ENCODE peak calls at places on chromosomes 11 and 22, in six cellular contexts. Z, Y, D, P, B and K are unnamed samples.

GRCh38 chr11:19676508-19677379 is 35.9 kb upstream of the NAV2 start:
- DNase-seq in Z (no peak), D (peak; percentile 61), P (no peak), Y (no peak), B (no peak), K (no peak)

GRCh38 chr11:129366737-129367597 is 8.7 kb upstream of the BARX2 start:
- DNase-seq in Y (no peak), D (no peak), P (no peak), Z (no peak), B (no peak), K (no peak)

GRCh38 chr11:96215094-96215782 is 127.8 kb downstream of the MAML2 start:
- DNase-seq in Z (no peak), P (no peak), D (no peak), Y (peak; percentile 52), B (no peak), K (no peak)

GRCh38 chr11:12478743-12479142 is 101.4 kb downstream of the PARVA start:
- DNase-seq in Y (no peak), B (no peak), P (no peak), D (no peak), Z (no peak), K (no peak)

GRCh38 chr11:5600374-5600851 is 4.0 kb downstream of the TRIM6 start:
- DNase-seq in B (peak; percentile 53), Y (peak; percentile 51), Z (no peak), P (peak; percentile 77), D (peak; percentile 86), K (peak; percentile 20)

GRCh38 chr11:46272816-46273427 is 4.5 kb upstream of the CREB3L1 start:
- DNase-seq in Y (no peak), D (peak; percentile 81), B (no peak), P (peak; percentile 78), Z (no peak), K (no peak)

GRCh38 chr22:16957781-16958180 is 50.2 kb downstream of the GAB4 start:
- DNase-seq in B (no peak), Z (no peak), Y (no peak), D (no peak), P (no peak), K (no peak)

GRCh38 chr11:116535120-116535519 is 237.7 kb downstream of the BUD13 start:
- DNase-seq in D (peak; percentile 28), B (no peak), P (no peak), Y (no peak), Z (no peak), K (no peak)

GRCh38 chr11:76030973-76031590 is 175.2 kb downstream of the WNT11 start:
- DNase-seq in Z (no peak), D (no peak), B (no peak), P (no peak), Y (no peak), K (no peak)

GRCh38 chr22:17115311-17115710 is 5.8 kb downstream of the TMEM121B start:
- DNase-seq in Y (no peak), D (no peak), Z (no peak), B (no peak), P (no peak), K (no peak)

GRCh38 chr11:118343248-118343647 is 743 bp upstream of the CD3D start:
- DNase-seq in D (no peak), Z (no peak), Y (peak; percentile 38), B (no peak), P (no peak), K (no peak)

GRCh38 chr22:29914165-29914564 is 31.2 kb downstream of the MTMR3 start:
- DNase-seq in Y (no peak), P (no peak), B (peak; percentile 6), D (no peak), Z (no peak), K (no peak)

GRCh38 chr22:42217019-42217751 is 53.3 kb downstream of the TCF20 start:
- DNase-seq in D (no peak), B (no peak), P (no peak), Y (peak; percentile 76), Z (no peak), K (no peak)